ENCODE peak calls at places on chromosomes 2 and 18, in nine cellular contexts. K is AG09309; F is BJ; C is CD8-positive, alpha-beta T cell; B is cardiac muscle cell; J is lower leg skin; R is cardiac fibroblast; E is uterus; Q is body of pancreas. M is an unnamed sample.

GRCh38 chr2:68225119-68225632 is 27.2 kb downstream of the PPP3R1 start:
- DNase-seq in F (no peak), J (peak), C (no peak), Q (peak), B (peak), R (peak), E (no peak), K (no peak), M (no peak)

GRCh38 chr2:28652217-28652616 is 99.4 kb upstream of the PPP1CB start:
- DNase-seq in J (no peak), E (no peak), Q (no peak), C (no peak), R (peak), K (no peak), F (no peak), B (no peak), M (no peak)

GRCh38 chr2:98458207-98458606 is 13.5 kb downstream of the INPP4A start:
- DNase-seq in J (no peak), K (no peak), C (peak), Q (no peak), F (no peak), B (no peak), R (peak), E (no peak), M (no peak)

GRCh38 chr2:35447210-35447609 is 908.4 kb upstream of the CRIM1 start:
- DNase-seq in E (no peak), B (no peak), K (no peak), J (no peak), C (no peak), R (no peak), F (no peak), Q (no peak), M (peak)

GRCh38 chr18:69626643-69627242 is 226.1 kb downstream of the DOK6 start:
- DNase-seq in K (no peak), J (no peak), B (no peak), F (no peak), Q (no peak), E (no peak), R (no peak), C (no peak), M (no peak)

GRCh38 chr2:12036640-12036983 is 290.2 kb downstream of the LPIN1 start:
- DNase-seq in R (no peak), C (no peak), B (no peak), J (no peak), F (no peak), Q (no peak), E (no peak), K (no peak), M (no peak)

GRCh38 chr2:75055820-75056675 is 97.6 kb downstream of the POLE4 start:
- DNase-seq in J (no peak), R (peak), E (no peak), Q (no peak), C (no peak), B (no peak), F (no peak), K (no peak), M (no peak)

GRCh38 chr2:168903888-168904287 is 2.8 kb downstream of the G6PC2 start:
- DNase-seq in Q (no peak), C (no peak), F (no peak), E (no peak), K (no peak), R (no peak), B (no peak), J (no peak), M (no peak)

GRCh38 chr18:79852561-79853302 is 55.0 kb downstream of the KCNG2 start:
- DNase-seq in Q (no peak), B (no peak), K (no peak), J (no peak), E (no peak), C (no peak), R (no peak), F (no peak), M (no peak)

GRCh38 chr2:43228782-43229659 is 2.6 kb upstream of the ZFP36L2 start:
- DNase-seq in J (no peak), R (peak), E (no peak), C (no peak), K (no peak), B (no peak), Q (no peak), F (no peak), M (no peak)

GRCh38 chr2:2876350-2877042 is 501.1 kb downstream of the EIPR1 start:
- DNase-seq in Q (no peak), E (no peak), K (no peak), F (no peak), R (no peak), B (no peak), J (no peak), C (no peak), M (no peak)

GRCh38 chr2:42954227-42954962 is 162.0 kb upstream of the HAAO start:
- DNase-seq in R (no peak), B (no peak), C (no peak), J (no peak), F (no peak), E (no peak), Q (no peak), K (no peak), M (no peak)

GRCh38 chr2:232352511-232353091 is 25.9 kb upstream of the ALPP start:
- DNase-seq in R (no peak), E (no peak), F (no peak), J (no peak), B (no peak), Q (no peak), C (no peak), K (no peak), M (no peak)

GRCh38 chr18:23453657-23454011 is 547 bp downstream of the RIOK3 start:
- DNase-seq in K (peak), J (no peak), F (peak), C (no peak), R (peak), E (no peak), B (no peak), Q (peak), M (no peak)

GRCh38 chr18:74092922-74093321 is 54.7 kb downstream of the FBXO15 start:
- DNase-seq in K (no peak), R (no peak), F (no peak), J (no peak), B (no peak), E (no peak), C (no peak), Q (no peak), M (no peak)

DNA sequence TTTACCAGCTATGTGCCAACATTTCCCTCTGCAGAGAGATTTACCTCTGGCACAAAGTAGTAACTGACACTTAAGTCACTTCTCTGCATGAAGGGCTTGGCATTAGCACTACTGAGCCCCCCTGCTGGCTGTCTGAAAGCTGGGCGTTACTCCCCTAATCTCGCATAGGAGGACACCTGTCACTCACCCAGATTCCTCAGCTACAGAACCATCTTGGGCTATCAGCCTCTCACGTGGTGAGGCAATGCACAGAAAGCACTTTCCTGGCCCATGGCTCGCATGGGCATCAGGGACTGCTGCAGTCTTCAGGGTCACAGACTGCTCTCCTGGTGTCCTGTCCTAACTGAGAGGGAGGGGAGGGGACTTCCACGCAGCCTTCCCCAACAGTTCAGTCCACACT is 12.0 kb downstream of the SERPINE2 start:
- DNase-seq in C (no peak), K (no peak), R (no peak), E (no peak), B (no peak), Q (no peak), J (no peak), F (no peak), M (no peak)
- TF ChIP-seq CTCF in C (no peak), K (no peak), R (no peak), E (no peak), B (no peak), Q (no peak), J (no peak), F (no peak), M (no peak)

GRCh38 chr2:240821429-240821778 is 1.4 kb upstream of the KIF1A start:
- DNase-seq in C (no peak), R (no peak), E (no peak), Q (no peak), F (no peak), J (no peak), K (no peak), B (no peak), M (no peak)
- H3K4me3 ChIP-seq in C (no peak), R (no peak), E (no peak), Q (no peak), F (no peak), J (no peak), K (no peak), B (no peak), M (no peak)

GRCh38 chr2:71282493-71282892 is 49.1 kb upstream of the ZNF638 start:
- DNase-seq in K (no peak), B (peak), R (peak), Q (no peak), C (no peak), F (no peak), J (no peak), E (no peak), M (no peak)
- TF ChIP-seq CTCF in K (peak), B (peak), R (no peak), Q (peak), C (no peak), F (no peak), J (no peak), E (no peak), M (peak)

DNA sequence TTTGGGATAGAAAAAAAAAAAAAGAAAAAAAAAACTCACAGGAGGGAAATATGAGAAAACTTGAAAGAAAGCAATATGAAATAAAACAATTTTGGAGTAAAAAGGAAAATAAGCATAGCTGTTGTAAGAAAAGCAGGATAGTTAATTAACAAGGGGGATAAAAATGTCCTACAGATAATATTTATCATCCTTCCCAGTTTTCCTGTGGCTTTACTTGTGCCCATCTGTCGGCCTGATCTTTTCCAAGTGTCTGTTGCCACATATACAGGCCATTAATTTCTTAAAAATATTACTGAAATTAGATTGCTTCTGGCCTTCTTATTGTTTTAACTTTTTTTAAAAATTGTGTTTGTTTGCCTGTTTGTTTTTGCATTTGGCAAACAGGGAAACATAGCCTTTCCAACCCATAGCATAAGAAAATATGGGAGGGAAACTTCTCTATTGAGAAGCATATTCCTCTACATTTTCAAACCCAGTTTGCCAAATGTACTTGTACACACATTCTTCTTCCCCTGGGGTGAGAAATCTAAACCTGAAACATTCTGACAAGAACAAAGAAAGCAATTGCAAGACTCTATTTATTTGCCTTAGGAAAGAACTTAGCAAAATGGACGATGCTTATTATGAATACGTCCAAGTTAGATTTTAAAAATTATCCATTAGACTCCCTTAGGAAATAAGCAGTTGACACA is 272.3 kb downstream of the CDH20 start:
- DNase-seq in B (no peak), F (no peak), J (no peak), R (peak), K (no peak), Q (no peak), E (no peak), C (no peak), M (no peak)
- H3K4me3 ChIP-seq in B (peak), F (peak), J (no peak), R (no peak), K (no peak), Q (no peak), E (no peak), C (no peak), M (no peak)

GRCh38 chr18:10023853-10024638 is 110.2 kb downstream of the VAPA start:
- DNase-seq in Q (no peak), C (no peak), F (no peak), R (no peak), K (no peak), E (no peak), J (no peak), B (no peak), M (no peak)

GRCh38 chr18:10025756-10026290 is 112.0 kb downstream of the VAPA start:
- DNase-seq in B (no peak), F (no peak), Q (no peak), J (no peak), R (no peak), C (no peak), E (no peak), K (no peak), M (no peak)

GRCh38 chr18:10027031-10027430 is 113.2 kb downstream of the VAPA start:
- DNase-seq in C (no peak), K (no peak), F (no peak), R (no peak), B (no peak), E (no peak), J (no peak), Q (no peak), M (no peak)

GRCh38 chr18:10020176-10020575 is 106.4 kb downstream of the VAPA start:
- DNase-seq in F (no peak), C (no peak), E (no peak), B (no peak), J (no peak), Q (no peak), R (peak), K (no peak), M (no peak)

GRCh38 chr18:10022365-10022764 is 108.5 kb downstream of the VAPA start:
- DNase-seq in R (no peak), K (no peak), Q (no peak), F (no peak), J (no peak), C (no peak), E (no peak), B (no peak), M (no peak)
- TF ChIP-seq CTCF in R (no peak), K (no peak), Q (no peak), F (no peak), J (no peak), C (no peak), E (no peak), B (no peak), M (no peak)

GRCh38 chr2:233942731-233943130 is 25.6 kb downstream of the TRPM8 start:
- DNase-seq in C (no peak), K (no peak), R (no peak), B (no peak), E (no peak), F (no peak), Q (no peak), J (no peak), M (no peak)

GRCh38 chr2:233935426-233935825 is 18.3 kb downstream of the TRPM8 start:
- DNase-seq in K (no peak), B (no peak), R (no peak), C (no peak), J (no peak), Q (no peak), E (no peak), F (no peak), M (no peak)

GRCh38 chr2:233940376-233941276 is 23.5 kb downstream of the TRPM8 start:
- DNase-seq in B (no peak), C (no peak), J (no peak), K (no peak), F (no peak), R (no peak), E (no peak), Q (no peak), M (no peak)

GRCh38 chr2:233936089-233936488 is 18.9 kb downstream of the TRPM8 start:
- DNase-seq in K (no peak), R (no peak), E (no peak), F (no peak), C (no peak), B (no peak), J (no peak), Q (no peak), M (no peak)

DNA sequence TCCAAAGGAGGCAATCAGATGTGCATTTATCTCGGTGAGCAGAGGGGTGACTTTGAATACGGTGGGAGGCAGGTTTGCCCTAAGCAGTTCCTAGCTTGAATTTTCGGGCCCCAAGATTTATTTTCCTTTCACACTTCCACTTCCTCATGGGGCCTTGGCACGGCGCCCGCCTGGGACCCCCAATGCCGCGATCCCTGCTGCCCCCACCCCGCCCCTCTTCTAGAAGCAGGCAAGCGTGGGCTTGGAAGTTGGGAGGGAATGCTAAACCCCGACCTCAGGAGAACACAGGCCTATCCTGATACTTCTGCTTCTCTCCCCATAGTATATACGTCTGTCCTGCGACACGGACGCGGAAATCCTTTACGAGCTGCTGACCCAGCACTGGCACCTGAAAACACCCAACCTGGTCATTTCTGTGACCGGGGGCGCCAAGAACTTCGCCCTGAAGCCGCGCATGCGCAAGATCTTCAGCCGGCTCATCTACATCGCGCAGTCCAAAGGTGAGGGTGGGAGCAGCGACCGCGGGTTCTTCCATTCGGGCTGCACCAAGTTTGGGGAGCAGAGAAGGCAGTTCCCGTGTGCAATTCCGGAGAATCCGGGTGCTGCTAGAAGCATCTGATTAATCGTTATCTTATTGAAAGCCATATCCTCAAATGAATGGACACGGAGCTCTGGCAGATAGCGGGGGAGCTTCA is 21.6 kb downstream of the TRPM8 start:
- DNase-seq in Q (peak), F (no peak), R (no peak), B (peak), K (no peak), C (no peak), E (no peak), J (no peak), M (no peak)
- H3K4me3 ChIP-seq in Q (no peak), F (no peak), R (no peak), B (no peak), K (no peak), C (peak), E (no peak), J (no peak), M (peak)